ENCODE peak calls at places on chromosomes 2 and 18, in six cellular contexts. One of them, this sample, is unnamed.
A peak's percentile ranks its signal among the peaks of the same experiment; 100 is the strongest.

GRCh38 chr2:157336137-157336721 is 10.6 kb upstream of the ERMN start:
- DNase-seq in right lobe of liver: no peak
- DNase-seq in dorsolateral prefrontal cortex: no peak
- DNase-seq in body of pancreas: peak; percentile 54
- DNase-seq in AG10803: peak; percentile 38
- DNase-seq in retinal pigment epithelial cell: no peak
- DNase-seq in this sample: peak; percentile 25

GRCh38 chr2:43759195-43759594 is 14.6 kb upstream of the DYNC2LI1 start:
- DNase-seq in right lobe of liver: no peak
- DNase-seq in dorsolateral prefrontal cortex: no peak
- DNase-seq in body of pancreas: no peak
- DNase-seq in AG10803: peak; percentile 87
- DNase-seq in retinal pigment epithelial cell: peak; percentile 87
- DNase-seq in this sample: peak; percentile 77

GRCh38 chr2:9995059-9995458 is 43.6 kb downstream of the GRHL1 start:
- DNase-seq in right lobe of liver: no peak
- DNase-seq in dorsolateral prefrontal cortex: no peak
- DNase-seq in body of pancreas: no peak
- DNase-seq in AG10803: no peak
- DNase-seq in retinal pigment epithelial cell: no peak
- DNase-seq in this sample: no peak

GRCh38 chr2:1455466-1455865 is 42.2 kb downstream of the TPO start:
- DNase-seq in right lobe of liver: no peak
- DNase-seq in dorsolateral prefrontal cortex: no peak
- DNase-seq in body of pancreas: no peak
- DNase-seq in AG10803: peak; percentile 63
- DNase-seq in retinal pigment epithelial cell: no peak
- DNase-seq in this sample: no peak

GRCh38 chr2:233643128-233643527 is 6.9 kb downstream of the UGT1A10 start:
- DNase-seq in right lobe of liver: peak; percentile 26
- DNase-seq in dorsolateral prefrontal cortex: no peak
- DNase-seq in body of pancreas: no peak
- DNase-seq in AG10803: peak; percentile 0
- DNase-seq in retinal pigment epithelial cell: no peak
- DNase-seq in this sample: no peak

GRCh38 chr18:13376298-13376840 is 157.8 kb downstream of the LDLRAD4 start:
- DNase-seq in right lobe of liver: no peak
- DNase-seq in dorsolateral prefrontal cortex: no peak
- DNase-seq in body of pancreas: no peak
- DNase-seq in AG10803: no peak
- DNase-seq in retinal pigment epithelial cell: no peak
- DNase-seq in this sample: peak; percentile 36

GRCh38 chr2:143668236-143668635 is 539.0 kb downstream of the ARHGAP15 start:
- DNase-seq in right lobe of liver: no peak
- DNase-seq in dorsolateral prefrontal cortex: no peak
- DNase-seq in body of pancreas: no peak
- DNase-seq in AG10803: no peak
- DNase-seq in retinal pigment epithelial cell: no peak
- DNase-seq in this sample: no peak

GRCh38 chr2:236782938-236783337 is 213.3 kb downstream of the ACKR3 start:
- DNase-seq in right lobe of liver: no peak
- DNase-seq in dorsolateral prefrontal cortex: no peak
- DNase-seq in body of pancreas: no peak
- DNase-seq in AG10803: peak; percentile 64
- DNase-seq in retinal pigment epithelial cell: peak; percentile 58
- DNase-seq in this sample: peak; percentile 88

GRCh38 chr18:3350566-3351527 is 88.9 kb downstream of the MYL12B start:
- DNase-seq in right lobe of liver: no peak
- DNase-seq in dorsolateral prefrontal cortex: no peak
- DNase-seq in body of pancreas: no peak
- DNase-seq in AG10803: no peak
- DNase-seq in retinal pigment epithelial cell: no peak
- DNase-seq in this sample: peak; percentile 27

GRCh38 chr18:59143441-59143840 is 3.8 kb downstream of the SEC11C start:
- DNase-seq in right lobe of liver: no peak
- DNase-seq in dorsolateral prefrontal cortex: no peak
- DNase-seq in body of pancreas: no peak
- DNase-seq in AG10803: peak; percentile 24
- DNase-seq in retinal pigment epithelial cell: no peak
- DNase-seq in this sample: no peak

GRCh38 chr18:49052891-49053644 is 102.3 kb upstream of the SMAD7 start:
- DNase-seq in right lobe of liver: no peak
- DNase-seq in dorsolateral prefrontal cortex: no peak
- DNase-seq in body of pancreas: no peak
- DNase-seq in AG10803: peak; percentile 96
- DNase-seq in retinal pigment epithelial cell: peak; percentile 28
- DNase-seq in this sample: peak; percentile 97

GRCh38 chr2:228581731-228582130 is 400.2 kb upstream of the SPHKAP start:
- DNase-seq in right lobe of liver: no peak
- DNase-seq in dorsolateral prefrontal cortex: no peak
- DNase-seq in body of pancreas: no peak
- DNase-seq in AG10803: no peak
- DNase-seq in retinal pigment epithelial cell: no peak
- DNase-seq in this sample: no peak

GRCh38 chr18:69817335-69817935 is 130.2 kb downstream of the CD226 start:
- DNase-seq in right lobe of liver: no peak
- DNase-seq in dorsolateral prefrontal cortex: no peak
- DNase-seq in body of pancreas: no peak
- DNase-seq in AG10803: peak; percentile 87
- DNase-seq in retinal pigment epithelial cell: peak; percentile 83
- DNase-seq in this sample: peak; percentile 45

GRCh38 chr2:226137201-226137811 is 662.3 kb downstream of the IRS1 start:
- DNase-seq in right lobe of liver: no peak
- DNase-seq in dorsolateral prefrontal cortex: no peak
- DNase-seq in body of pancreas: no peak
- DNase-seq in AG10803: no peak
- DNase-seq in retinal pigment epithelial cell: no peak
- DNase-seq in this sample: no peak

DNA sequence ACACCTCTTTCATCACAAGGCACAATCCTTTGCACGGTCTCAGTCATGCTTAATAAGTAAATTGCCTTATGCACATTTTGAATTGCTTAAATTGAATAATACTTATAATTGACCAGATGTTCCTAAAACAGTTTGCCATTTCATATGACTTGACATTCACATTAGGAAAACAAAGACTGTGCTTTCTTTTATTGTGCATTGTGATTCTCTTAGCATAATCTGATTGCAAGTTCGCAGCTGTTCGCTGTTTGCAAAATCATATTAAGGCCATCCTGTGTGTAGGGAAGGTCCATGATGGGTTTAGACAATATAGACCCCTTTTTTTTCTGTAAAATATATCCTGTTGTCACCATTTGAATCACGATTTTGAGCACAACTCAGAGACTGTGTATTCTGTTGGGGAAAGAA is 75.6 kb downstream of the RNF144A start:
- DNase-seq in right lobe of liver: no peak
- DNase-seq in dorsolateral prefrontal cortex: no peak
- DNase-seq in body of pancreas: no peak
- DNase-seq in AG10803: no peak
- DNase-seq in retinal pigment epithelial cell: no peak
- DNase-seq in this sample: no peak
- H3K4me3 ChIP-seq in right lobe of liver: no peak overlapping the region
- H3K4me3 ChIP-seq in dorsolateral prefrontal cortex: peak overlapping the region; percentile 30
- H3K4me3 ChIP-seq in body of pancreas: no peak overlapping the region
- H3K4me3 ChIP-seq in AG10803: no peak overlapping the region
- H3K4me3 ChIP-seq in retinal pigment epithelial cell: no peak overlapping the region
- H3K4me3 ChIP-seq in this sample: no peak overlapping the region

DNA sequence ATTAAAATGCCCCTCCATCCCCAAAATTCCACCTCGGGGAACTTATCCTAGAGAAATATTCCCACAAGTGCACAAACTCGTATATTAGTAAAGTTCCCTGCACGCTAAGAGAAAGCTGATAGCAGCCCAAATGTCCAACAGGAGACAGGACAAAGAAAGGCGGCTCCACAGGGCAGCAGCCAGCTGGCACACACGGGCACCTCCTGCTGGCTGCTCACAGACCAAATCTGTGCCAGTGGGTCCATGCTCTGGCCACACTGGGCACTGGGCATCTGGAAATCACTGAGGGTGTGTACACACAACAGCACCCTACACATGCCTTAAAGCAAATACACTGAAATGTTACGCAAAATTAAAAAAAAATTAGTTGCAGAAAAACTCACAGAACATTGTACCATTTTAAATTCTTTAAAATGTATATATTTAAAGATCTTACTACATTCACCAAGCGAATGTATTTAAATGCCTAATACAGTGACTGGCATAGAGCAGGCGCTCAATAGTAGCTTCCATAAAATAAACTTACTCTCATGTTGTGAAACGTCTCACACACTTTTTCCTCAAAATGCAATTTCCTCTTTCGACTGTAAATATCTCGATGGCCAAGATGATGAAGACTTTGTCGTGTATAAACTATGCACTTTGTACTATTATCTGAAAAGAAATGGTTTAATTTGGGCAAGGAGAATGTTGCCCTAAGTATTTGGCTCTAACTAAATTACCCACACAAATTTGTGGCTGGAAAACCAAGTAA is 19.4 kb downstream of the ZNF516 start:
- DNase-seq in right lobe of liver: no peak
- DNase-seq in dorsolateral prefrontal cortex: no peak
- DNase-seq in body of pancreas: no peak
- DNase-seq in AG10803: no peak
- DNase-seq in retinal pigment epithelial cell: no peak
- DNase-seq in this sample: no peak
- TF ChIP-seq CTCF in right lobe of liver: no peak
- TF ChIP-seq CTCF in dorsolateral prefrontal cortex: no peak
- TF ChIP-seq CTCF in body of pancreas: no peak
- TF ChIP-seq CTCF in AG10803: peak; percentile 34
- TF ChIP-seq CTCF in retinal pigment epithelial cell: peak; percentile 26
- TF ChIP-seq CTCF in this sample: peak; percentile 20

GRCh38 chr2:113685471-113685870 is 58.4 kb downstream of the RABL2A start:
- DNase-seq in right lobe of liver: no peak
- DNase-seq in dorsolateral prefrontal cortex: no peak
- DNase-seq in body of pancreas: no peak
- DNase-seq in AG10803: no peak
- DNase-seq in retinal pigment epithelial cell: no peak
- DNase-seq in this sample: no peak

GRCh38 chr2:113686537-113686936 is 59.5 kb downstream of the RABL2A start:
- DNase-seq in right lobe of liver: no peak
- DNase-seq in dorsolateral prefrontal cortex: no peak
- DNase-seq in body of pancreas: no peak
- DNase-seq in AG10803: no peak
- DNase-seq in retinal pigment epithelial cell: no peak
- DNase-seq in this sample: peak; percentile 5
- H3K4me3 ChIP-seq in right lobe of liver: no peak overlapping the region
- H3K4me3 ChIP-seq in dorsolateral prefrontal cortex: no peak overlapping the region
- H3K4me3 ChIP-seq in body of pancreas: no peak overlapping the region
- H3K4me3 ChIP-seq in AG10803: no peak overlapping the region
- H3K4me3 ChIP-seq in retinal pigment epithelial cell: no peak overlapping the region
- H3K4me3 ChIP-seq in this sample: no peak overlapping the region

DNA sequence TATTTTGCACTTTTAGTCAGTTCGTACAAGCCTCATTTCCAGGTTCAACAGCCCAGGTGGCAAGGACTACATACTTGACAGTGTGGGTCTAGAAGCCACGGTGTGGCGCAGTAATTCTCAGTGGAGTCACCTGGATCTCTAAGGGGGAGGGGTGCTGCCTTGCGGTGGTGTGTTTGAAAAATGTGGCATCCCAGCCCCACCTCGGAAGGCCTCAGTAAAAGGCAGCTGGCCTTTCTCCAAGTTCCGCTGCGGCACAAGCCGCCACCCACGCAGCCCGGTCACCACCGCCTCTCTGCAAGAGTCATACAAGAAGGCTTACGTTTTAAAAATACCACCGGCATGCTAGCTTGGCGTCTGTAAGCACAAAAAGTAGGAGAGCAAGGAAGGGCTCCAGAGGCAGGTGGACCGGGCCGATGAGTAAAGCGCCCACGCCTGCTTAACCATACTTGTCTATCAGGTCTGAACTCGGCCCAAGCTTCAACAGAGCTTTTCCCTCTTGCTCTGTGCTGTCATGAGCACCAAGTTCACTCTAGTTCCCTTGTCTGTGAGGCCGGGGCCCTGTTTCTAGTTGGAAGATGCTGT is 49.5 kb downstream of the SPRED2 start:
- DNase-seq in right lobe of liver: peak; percentile 89
- DNase-seq in dorsolateral prefrontal cortex: peak; percentile 71
- DNase-seq in body of pancreas: peak; percentile 77
- DNase-seq in AG10803: peak; percentile 89
- DNase-seq in retinal pigment epithelial cell: peak; percentile 80
- DNase-seq in this sample: peak; percentile 94
- TF ChIP-seq CTCF in right lobe of liver: no peak
- TF ChIP-seq CTCF in dorsolateral prefrontal cortex: no peak
- TF ChIP-seq CTCF in body of pancreas: peak; percentile 42
- TF ChIP-seq CTCF in AG10803: no peak
- TF ChIP-seq CTCF in retinal pigment epithelial cell: no peak
- TF ChIP-seq CTCF in this sample: no peak